ENCODE peak calls at places on chromosomes 3 and 15, in six cellular contexts. U is CD4-positive, alpha-beta T cell; I is RWPE1; C is CD8-positive, alpha-beta T cell; N is cardiac muscle cell; E is uterus. D is an unnamed sample.
A peak's percentile ranks its signal among the peaks of the same experiment; 100 is the strongest.

GRCh38 chr3:10281951-10282350 is 10.8 kb downstream of the GHRL start:
- DNase-seq in C (no peak), I (no peak), U (no peak), E (no peak), N (peak; percentile 28), D (peak; percentile 50)

GRCh38 chr3:184868477-184868876 is 56.5 kb downstream of the VPS8 start:
- DNase-seq in I (no peak), E (no peak), U (no peak), N (peak; percentile 19), C (no peak), D (no peak)

GRCh38 chr3:152264378-152264777 is 4.4 kb upstream of the MBNL1 start:
- DNase-seq in C (no peak), N (no peak), U (no peak), I (no peak), E (no peak), D (no peak)

GRCh38 chr3:184786271-184787010 is 25.5 kb upstream of the VPS8 start:
- DNase-seq in C (no peak), U (peak; percentile 7), E (peak; percentile 60), N (peak; percentile 92), I (no peak), D (peak; percentile 89)

GRCh38 chr3:149736180-149737100 is 15.8 kb downstream of the COMMD2 start:
- DNase-seq in C (no peak), E (no peak), N (peak; percentile 65), I (peak; percentile 42), U (no peak), D (peak; percentile 19)

GRCh38 chr3:69104585-69104984 is 17.8 kb downstream of the LMOD3 start:
- DNase-seq in N (no peak), C (no peak), I (no peak), U (no peak), E (no peak), D (no peak)

GRCh38 chr15:62465173-62465572 is 300.1 kb upstream of the C2CD4B start:
- DNase-seq in I (no peak), N (no peak), E (no peak), C (no peak), U (no peak), D (no peak)

GRCh38 chr15:31476411-31476810 is 149.8 kb downstream of the KLF13 start:
- DNase-seq in E (peak; percentile 4), N (no peak), C (no peak), I (no peak), U (no peak), D (no peak)

GRCh38 chr15:85589873-85590272 is 204.9 kb downstream of the KLHL25 start:
- DNase-seq in C (no peak), N (peak; percentile 63), U (no peak), E (no peak), I (peak; percentile 22), D (no peak)

GRCh38 chr15:41658689-41659088 is 1.5 kb upstream of the MGA start:
- DNase-seq in I (no peak), E (no peak), N (no peak), U (no peak), C (no peak), D (no peak)

GRCh38 chr3:16510620-16511319 is 2.7 kb downstream of the RFTN1 start:
- DNase-seq in N (no peak), C (no peak), U (no peak), I (no peak), E (no peak), D (no peak)

GRCh38 chr3:133591271-133591742 is 17.8 kb downstream of the CDV3 start:
- DNase-seq in I (peak; percentile 49), U (no peak), C (no peak), E (no peak), N (peak; percentile 68), D (no peak)

GRCh38 chr15:31605467-31605931 is 278.9 kb downstream of the KLF13 start:
- DNase-seq in C (no peak), U (no peak), N (peak; percentile 5), E (no peak), I (peak; percentile 20), D (peak; percentile 11)

GRCh38 chr15:75884041-75884440 is 19.6 kb upstream of the FBXO22 start:
- DNase-seq in U (no peak), E (no peak), N (peak; percentile 47), C (no peak), I (no peak), D (no peak)

GRCh38 chr3:141067559-141067958 is 16.4 kb downstream of the SPSB4 start:
- DNase-seq in C (no peak), U (no peak), E (no peak), N (no peak), I (no peak), D (no peak)

GRCh38 chr15:82197734-82198594 is 64.6 kb downstream of the EFL1 start:
- DNase-seq in I (peak; percentile 65), C (peak; percentile 27), E (peak; percentile 82), U (peak; percentile 27), N (peak; percentile 82), D (peak; percentile 86)

GRCh38 chr15:79093352-79093935 is 2.9 kb upstream of the RASGRF1 start:
- DNase-seq in I (no peak), E (no peak), U (no peak), C (no peak), N (no peak), D (no peak)

DNA sequence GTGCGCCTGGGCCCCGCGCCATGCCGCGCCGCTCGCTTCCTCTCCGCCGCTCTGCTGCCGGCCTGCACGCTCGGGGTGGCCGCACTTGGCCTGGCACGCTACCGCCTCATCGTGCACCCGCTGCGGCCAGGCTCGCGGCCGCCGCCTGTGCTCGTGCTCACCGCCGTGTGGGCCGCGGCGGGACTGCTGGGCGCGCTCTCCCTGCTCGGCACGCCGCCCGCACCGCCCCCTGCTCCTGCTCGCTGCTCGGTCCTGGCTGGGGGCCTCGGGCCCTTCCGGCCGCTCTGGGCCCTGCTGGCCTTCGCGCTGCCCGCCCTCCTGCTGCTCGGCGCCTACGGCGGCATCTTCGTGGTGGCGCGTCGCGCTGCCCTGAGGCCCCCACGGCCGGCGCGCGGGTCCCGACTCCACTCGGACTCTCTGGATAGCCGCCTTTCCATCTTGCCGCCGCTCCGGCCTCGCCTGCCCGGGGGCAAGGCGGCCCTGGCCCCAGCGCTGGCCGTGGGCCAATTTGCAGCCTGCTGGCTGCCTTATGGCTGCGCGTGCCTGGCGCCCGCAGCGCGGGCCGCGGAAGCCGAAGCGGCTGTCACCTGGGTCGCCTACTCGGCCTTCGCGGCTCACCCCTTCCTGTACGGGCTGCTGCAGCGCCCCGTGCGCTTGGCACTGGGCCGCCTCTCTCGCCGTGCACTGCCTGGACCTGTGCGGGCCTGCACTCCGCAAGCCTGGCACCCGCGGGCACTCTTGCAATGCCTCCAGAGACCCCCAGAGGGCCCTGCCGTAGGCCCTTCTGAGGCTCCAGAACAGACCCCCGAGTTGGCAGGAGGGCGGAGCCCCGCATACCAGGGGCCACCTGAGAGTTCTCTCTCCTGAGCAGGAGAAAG is 951 bp downstream of the GPR62 start:
- DNase-seq in C (no peak), I (peak; percentile 43), U (no peak), N (peak; percentile 83), E (peak; percentile 53), D (no peak)
- TF ChIP-seq CTCF in C (peak; percentile 60), I (peak; percentile 78), U (peak; percentile 50), N (peak; percentile 46), E (peak; percentile 68), D (peak; percentile 71)

DNA sequence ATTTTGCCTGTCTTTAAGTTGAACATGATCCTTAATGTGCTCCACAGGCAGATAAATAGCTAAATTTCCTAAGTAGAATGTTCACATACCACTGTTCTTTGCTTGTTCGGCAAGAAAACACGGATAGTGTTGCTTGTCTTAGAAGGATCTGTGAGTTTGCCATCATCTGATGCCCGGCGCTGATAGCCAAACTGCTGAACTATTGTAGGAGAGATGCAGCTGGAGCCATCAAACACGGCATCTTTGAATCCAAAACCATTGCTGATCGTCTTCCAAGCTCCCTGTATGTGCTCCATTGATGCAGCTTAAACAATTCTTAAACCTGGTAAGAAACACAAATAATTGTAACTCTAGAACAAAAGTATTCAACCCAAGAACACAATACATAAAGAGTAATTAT is 45.5 kb downstream of the RAF1 start:
- DNase-seq in N (no peak), E (no peak), I (no peak), C (no peak), U (no peak), D (no peak)
- H3K27ac ChIP-seq in N (no peak overlapping the region), E (no peak overlapping the region), I (no peak overlapping the region), C (no peak overlapping the region), U (no peak overlapping the region), D (no peak overlapping the region)

GRCh38 chr3:121747976-121748375 is 1.6 kb downstream of the GOLGB1 start:
- DNase-seq in I (no peak), U (no peak), C (no peak), N (no peak), E (no peak), D (no peak)

GRCh38 chr3:121748638-121749275 is 784 bp downstream of the GOLGB1 start:
- DNase-seq in N (no peak), I (peak; percentile 14), E (no peak), C (no peak), U (no peak), D (peak; percentile 6)

GRCh38 chr3:121750087-121750415 is 510 bp upstream of the GOLGB1 start:
- DNase-seq in I (no peak), E (no peak), U (no peak), N (no peak), C (no peak), D (no peak)

GRCh38 chr3:121752261-121752660 is 2.7 kb upstream of the GOLGB1 start:
- DNase-seq in U (no peak), C (no peak), E (no peak), I (no peak), N (no peak), D (no peak)

DNA sequence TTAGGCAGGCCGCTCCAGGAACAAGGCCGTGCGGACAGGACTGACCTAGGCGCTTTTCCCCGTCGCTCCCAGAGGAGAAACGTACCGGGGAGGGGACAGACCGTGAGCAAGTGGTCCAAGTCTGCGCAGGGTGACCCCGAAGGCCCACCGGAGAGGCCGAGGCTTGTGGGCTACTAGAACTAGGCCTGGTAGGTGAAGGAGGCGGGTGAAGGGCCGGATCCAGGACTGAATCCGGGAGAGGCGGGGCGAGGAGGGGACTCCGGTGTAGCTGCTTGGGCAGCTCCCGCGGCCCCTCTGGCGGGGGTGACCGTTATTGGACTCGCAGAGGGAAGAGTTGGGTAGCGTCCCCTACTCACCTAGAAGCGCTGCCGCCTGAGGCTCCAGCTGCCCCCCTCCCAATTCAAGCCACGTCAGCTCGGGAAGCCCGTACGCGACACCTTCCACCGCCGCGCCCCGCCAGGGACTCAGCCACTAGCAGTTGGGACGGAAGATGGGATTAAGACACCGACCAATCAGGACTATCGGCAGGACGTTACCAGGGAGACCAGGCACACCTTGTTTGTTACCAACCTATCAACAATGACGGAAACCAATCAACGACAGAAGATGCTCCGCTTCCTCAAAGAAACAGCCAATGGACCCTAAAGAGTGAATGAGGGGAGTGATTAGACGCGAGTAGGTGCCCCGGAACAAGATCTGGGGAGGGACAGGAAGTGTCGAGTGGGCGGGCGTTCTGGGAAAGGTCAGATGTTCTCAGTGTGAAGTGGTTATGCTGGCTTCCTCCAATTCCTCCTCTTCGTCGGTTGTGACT is at the start of gene GOLGB1:
- DNase-seq in I (peak; percentile 99), N (peak; percentile 100), E (peak; percentile 95), C (peak; percentile 88), U (peak; percentile 85), D (peak; percentile 100)
- TF ChIP-seq CTCF in I (no peak), N (no peak), E (peak; percentile 26), C (no peak), U (no peak), D (no peak)

DNA sequence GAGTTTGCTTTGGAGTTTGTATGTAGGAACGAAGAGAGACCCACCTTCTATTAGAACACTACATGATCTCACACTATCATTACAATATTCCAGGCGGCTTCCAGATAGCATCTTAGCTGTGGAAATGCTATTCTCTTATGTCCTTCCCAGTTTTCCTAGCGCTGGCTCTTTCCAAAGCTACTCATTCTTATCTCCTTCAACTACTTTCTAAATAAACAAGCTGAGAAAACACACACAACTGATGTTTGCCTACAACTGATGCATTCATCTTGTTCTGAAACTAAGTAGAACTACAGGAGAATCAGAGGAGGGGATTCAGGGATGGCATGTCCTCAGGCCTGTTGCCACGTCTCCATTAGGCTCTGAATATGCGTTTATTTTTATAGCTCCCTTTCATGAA is 108.9 kb downstream of the GREM1 start:
- DNase-seq in E (no peak), I (no peak), C (no peak), N (no peak), U (no peak), D (no peak)
- H3K27ac ChIP-seq in E (no peak overlapping the region), I (no peak overlapping the region), C (no peak overlapping the region), N (no peak overlapping the region), U (no peak overlapping the region), D (peak overlapping the region; percentile 99)

D was measured in brain microvascular endothelial cell.